ENCODE peak calls at places on chromosomes 12 and 14, in five cellular contexts. W is H7, X is NCI-H446, G is EL, P is GOT3. S is an unnamed sample.

GRCh38 chr14:24630872-24631477 is 3.0 kb downstream of the GZMB start:
- DNase-seq in G (peak), X (no peak), P (no peak), W (no peak), S (no peak)

GRCh38 chr12:67940780-67941243 is 48.4 kb upstream of the IFNG-AS1 start:
- DNase-seq in G (peak), P (no peak), X (no peak), W (no peak), S (no peak)

GRCh38 chr12:47841910-47842309 is 22.2 kb upstream of the HDAC7 start:
- DNase-seq in G (no peak), P (no peak), W (no peak), X (no peak), S (no peak)

GRCh38 chr14:75301666-75302325 is 23.2 kb downstream of the FOS start:
- DNase-seq in X (no peak), P (no peak), W (no peak), G (no peak), S (no peak)

GRCh38 chr12:15613981-15614380 is 175.2 kb downstream of the EPS8 start:
- DNase-seq in X (no peak), G (peak), P (no peak), W (no peak), S (no peak)

GRCh38 chr12:75550401-75550851 is 39.0 kb upstream of the KRR1 start:
- DNase-seq in P (no peak), X (peak), G (no peak), W (no peak), S (peak)

GRCh38 chr14:30621354-30621953 is 665 bp upstream of the SCFD1 start:
- DNase-seq in W (peak), G (peak), X (no peak), P (no peak), S (no peak)

GRCh38 chr14:68000516-68000915 is 180.9 kb downstream of the RAD51B start:
- DNase-seq in W (no peak), P (no peak), X (no peak), G (peak), S (no peak)

GRCh38 chr14:34699873-34700621 is 14.3 kb downstream of the CFL2 start:
- DNase-seq in W (no peak), P (no peak), G (peak), X (peak), S (peak)

GRCh38 chr14:76104802-76105355 is 46.8 kb upstream of the GPATCH2L start:
- DNase-seq in P (no peak), G (no peak), W (peak), X (no peak), S (peak)

GRCh38 chr12:64099430-64099829 is 122.7 kb downstream of the KICS2 start:
- DNase-seq in W (no peak), P (no peak), G (peak), X (no peak), S (no peak)

GRCh38 chr14:30211326-30211725 is 283.7 kb upstream of the PRKD1 start:
- DNase-seq in X (no peak), G (peak), P (no peak), W (no peak), S (no peak)

GRCh38 chr12:98618952-98619351 is 25.5 kb downstream of the SLC25A3 start:
- DNase-seq in X (no peak), W (no peak), G (no peak), P (no peak), S (no peak)

GRCh38 chr12:26948309-26948708 is 10.0 kb downstream of the FGFR1OP2 start:
- DNase-seq in X (no peak), P (no peak), W (no peak), G (no peak), S (no peak)

S was measured in NCI-H1694 treated with DMSO at 0.1 percent for 48 hours.